ENCODE peak calls at places on chromosomes 13 and 19, in four cellular contexts. One of them, this sample, is unnamed.

GRCh38 chr13:75479102-75479501 is 2.9 kb downstream of the TBC1D4 start:
- DNase-seq in activated CD4-positive, alpha-beta memory T cell treated with anti-CD3 and anti-CD28 coated beads, Interleukin-2, amount 10 ng/mL, durations not matched to agents 7 days and 5 days: no peak
- DNase-seq in heart right ventricle: no peak
- DNase-seq in EL: no peak
- DNase-seq in this sample: no peak

GRCh38 chr19:43784981-43785808 is 4.4 kb upstream of the KCNN4 start:
- DNase-seq in activated CD4-positive, alpha-beta memory T cell treated with anti-CD3 and anti-CD28 coated beads, Interleukin-2, amount 10 ng/mL, durations not matched to agents 7 days and 5 days: peak
- DNase-seq in heart right ventricle: peak
- DNase-seq in EL: peak
- DNase-seq in this sample: peak

GRCh38 chr19:48195106-48195830 is 24.8 kb downstream of the ZSWIM9 start:
- DNase-seq in activated CD4-positive, alpha-beta memory T cell treated with anti-CD3 and anti-CD28 coated beads, Interleukin-2, amount 10 ng/mL, durations not matched to agents 7 days and 5 days: no peak
- DNase-seq in heart right ventricle: no peak
- DNase-seq in EL: no peak
- DNase-seq in this sample: no peak

GRCh38 chr13:71624641-71625040 is 242.4 kb downstream of the DACH1 start:
- DNase-seq in activated CD4-positive, alpha-beta memory T cell treated with anti-CD3 and anti-CD28 coated beads, Interleukin-2, amount 10 ng/mL, durations not matched to agents 7 days and 5 days: no peak
- DNase-seq in heart right ventricle: no peak
- DNase-seq in EL: no peak
- DNase-seq in this sample: no peak

GRCh38 chr19:35318679-35319448 is 10.1 kb upstream of the CD22 start:
- DNase-seq in activated CD4-positive, alpha-beta memory T cell treated with anti-CD3 and anti-CD28 coated beads, Interleukin-2, amount 10 ng/mL, durations not matched to agents 7 days and 5 days: no peak
- DNase-seq in heart right ventricle: peak
- DNase-seq in EL: peak
- DNase-seq in this sample: peak

GRCh38 chr13:20901668-20902437 is 693 bp downstream of the XPO4 start:
- DNase-seq in activated CD4-positive, alpha-beta memory T cell treated with anti-CD3 and anti-CD28 coated beads, Interleukin-2, amount 10 ng/mL, durations not matched to agents 7 days and 5 days: peak
- DNase-seq in heart right ventricle: peak
- DNase-seq in EL: peak
- DNase-seq in this sample: peak

GRCh38 chr19:42250249-42250665 is 4.7 kb downstream of the ERF start:
- DNase-seq in activated CD4-positive, alpha-beta memory T cell treated with anti-CD3 and anti-CD28 coated beads, Interleukin-2, amount 10 ng/mL, durations not matched to agents 7 days and 5 days: no peak
- DNase-seq in heart right ventricle: peak
- DNase-seq in EL: no peak
- DNase-seq in this sample: no peak

GRCh38 chr13:113744197-113745000 is 14.6 kb upstream of the TMEM255B start:
- DNase-seq in activated CD4-positive, alpha-beta memory T cell treated with anti-CD3 and anti-CD28 coated beads, Interleukin-2, amount 10 ng/mL, durations not matched to agents 7 days and 5 days: no peak
- DNase-seq in heart right ventricle: no peak
- DNase-seq in EL: no peak
- DNase-seq in this sample: peak

GRCh38 chr19:497861-498590 is 1.7 kb downstream of the MADCAM1 start:
- DNase-seq in activated CD4-positive, alpha-beta memory T cell treated with anti-CD3 and anti-CD28 coated beads, Interleukin-2, amount 10 ng/mL, durations not matched to agents 7 days and 5 days: no peak
- DNase-seq in heart right ventricle: no peak
- DNase-seq in EL: no peak
- DNase-seq in this sample: no peak

GRCh38 chr13:89029062-89029461 is 1357.9 kb downstream of the SLITRK5 start:
- DNase-seq in activated CD4-positive, alpha-beta memory T cell treated with anti-CD3 and anti-CD28 coated beads, Interleukin-2, amount 10 ng/mL, durations not matched to agents 7 days and 5 days: no peak
- DNase-seq in heart right ventricle: no peak
- DNase-seq in EL: no peak
- DNase-seq in this sample: no peak

GRCh38 chr19:46416077-46416709 is 2.8 kb upstream of the CCDC8 start:
- DNase-seq in activated CD4-positive, alpha-beta memory T cell treated with anti-CD3 and anti-CD28 coated beads, Interleukin-2, amount 10 ng/mL, durations not matched to agents 7 days and 5 days: no peak
- DNase-seq in heart right ventricle: peak
- DNase-seq in EL: peak
- DNase-seq in this sample: peak

GRCh38 chr13:38202730-38203129 is 146.9 kb upstream of the UFM1 start:
- DNase-seq in activated CD4-positive, alpha-beta memory T cell treated with anti-CD3 and anti-CD28 coated beads, Interleukin-2, amount 10 ng/mL, durations not matched to agents 7 days and 5 days: no peak
- DNase-seq in heart right ventricle: no peak
- DNase-seq in EL: peak
- DNase-seq in this sample: no peak

GRCh38 chr19:57648336-57649003 is 15.5 kb downstream of the ZNF211 start:
- DNase-seq in activated CD4-positive, alpha-beta memory T cell treated with anti-CD3 and anti-CD28 coated beads, Interleukin-2, amount 10 ng/mL, durations not matched to agents 7 days and 5 days: no peak
- DNase-seq in heart right ventricle: no peak
- DNase-seq in EL: no peak
- DNase-seq in this sample: no peak